ENCODE peak calls at places on chromosomes 2 and 18, in nine cellular contexts. One of them, this sample, is unnamed.

GRCh38 chr2:129923265-129924141 is 56.0 kb upstream of the RAB6C start:
- DNase-seq in PC-3: peak
- DNase-seq in A673: peak
- DNase-seq in ovary: no peak
- DNase-seq in uterus: no peak
- DNase-seq in CD8-positive, alpha-beta T cell: no peak
- DNase-seq in hepatocyte: peak
- DNase-seq in adrenal gland: no peak
- DNase-seq in IMR-90: peak
- DNase-seq in this sample: no peak

GRCh38 chr2:233288663-233289062 is 19.0 kb upstream of the SAG start:
- DNase-seq in hepatocyte: no peak
- DNase-seq in IMR-90: no peak
- DNase-seq in ovary: no peak
- DNase-seq in PC-3: no peak
- DNase-seq in CD8-positive, alpha-beta T cell: no peak
- DNase-seq in adrenal gland: no peak
- DNase-seq in uterus: no peak
- DNase-seq in A673: peak
- DNase-seq in this sample: no peak

GRCh38 chr2:1614564-1614963 is 129.8 kb downstream of the PXDN start:
- DNase-seq in A673: peak
- DNase-seq in adrenal gland: no peak
- DNase-seq in CD8-positive, alpha-beta T cell: no peak
- DNase-seq in hepatocyte: no peak
- DNase-seq in ovary: no peak
- DNase-seq in IMR-90: no peak
- DNase-seq in PC-3: no peak
- DNase-seq in uterus: no peak
- DNase-seq in this sample: no peak

GRCh38 chr18:72013512-72013911 is 530.6 kb downstream of the CBLN2 start:
- DNase-seq in PC-3: peak
- DNase-seq in hepatocyte: no peak
- DNase-seq in adrenal gland: no peak
- DNase-seq in IMR-90: no peak
- DNase-seq in A673: no peak
- DNase-seq in ovary: no peak
- DNase-seq in CD8-positive, alpha-beta T cell: no peak
- DNase-seq in uterus: no peak
- DNase-seq in this sample: no peak

GRCh38 chr2:62304429-62305417 is 108.8 kb downstream of the B3GNT2 start:
- DNase-seq in uterus: peak
- DNase-seq in PC-3: peak
- DNase-seq in CD8-positive, alpha-beta T cell: peak
- DNase-seq in A673: peak
- DNase-seq in adrenal gland: peak
- DNase-seq in IMR-90: peak
- DNase-seq in hepatocyte: peak
- DNase-seq in ovary: peak
- DNase-seq in this sample: peak

GRCh38 chr2:216632952-216633615 is at the start of gene IGFBP2:
- DNase-seq in IMR-90: peak
- DNase-seq in A673: peak
- DNase-seq in adrenal gland: peak
- DNase-seq in uterus: peak
- DNase-seq in ovary: peak
- DNase-seq in hepatocyte: peak
- DNase-seq in CD8-positive, alpha-beta T cell: no peak
- DNase-seq in PC-3: peak
- DNase-seq in this sample: no peak

GRCh38 chr18:63297678-63298392 is 21.7 kb downstream of the BCL2 start:
- DNase-seq in uterus: no peak
- DNase-seq in hepatocyte: no peak
- DNase-seq in CD8-positive, alpha-beta T cell: no peak
- DNase-seq in adrenal gland: no peak
- DNase-seq in IMR-90: no peak
- DNase-seq in PC-3: no peak
- DNase-seq in ovary: peak
- DNase-seq in A673: no peak
- DNase-seq in this sample: no peak

GRCh38 chr2:207746131-207746530 is 23.6 kb downstream of the FZD5 start:
- DNase-seq in uterus: peak
- DNase-seq in CD8-positive, alpha-beta T cell: peak
- DNase-seq in PC-3: peak
- DNase-seq in IMR-90: peak
- DNase-seq in ovary: peak
- DNase-seq in hepatocyte: peak
- DNase-seq in A673: peak
- DNase-seq in adrenal gland: peak
- DNase-seq in this sample: peak

GRCh38 chr2:189074496-189074895 is 100.3 kb downstream of the COL3A1 start:
- DNase-seq in adrenal gland: no peak
- DNase-seq in IMR-90: no peak
- DNase-seq in ovary: no peak
- DNase-seq in uterus: no peak
- DNase-seq in A673: peak
- DNase-seq in PC-3: no peak
- DNase-seq in hepatocyte: no peak
- DNase-seq in CD8-positive, alpha-beta T cell: no peak
- DNase-seq in this sample: no peak

GRCh38 chr18:44840053-44840826 is 159.6 kb downstream of the SETBP1 start:
- DNase-seq in PC-3: no peak
- DNase-seq in ovary: peak
- DNase-seq in IMR-90: no peak
- DNase-seq in uterus: peak
- DNase-seq in adrenal gland: no peak
- DNase-seq in A673: no peak
- DNase-seq in hepatocyte: no peak
- DNase-seq in CD8-positive, alpha-beta T cell: no peak
- DNase-seq in this sample: no peak

GRCh38 chr2:138087761-138088602 is 123.7 kb downstream of the HNMT start:
- DNase-seq in hepatocyte: no peak
- DNase-seq in uterus: no peak
- DNase-seq in A673: peak
- DNase-seq in PC-3: peak
- DNase-seq in IMR-90: no peak
- DNase-seq in ovary: no peak
- DNase-seq in adrenal gland: no peak
- DNase-seq in CD8-positive, alpha-beta T cell: no peak
- DNase-seq in this sample: no peak

DNA sequence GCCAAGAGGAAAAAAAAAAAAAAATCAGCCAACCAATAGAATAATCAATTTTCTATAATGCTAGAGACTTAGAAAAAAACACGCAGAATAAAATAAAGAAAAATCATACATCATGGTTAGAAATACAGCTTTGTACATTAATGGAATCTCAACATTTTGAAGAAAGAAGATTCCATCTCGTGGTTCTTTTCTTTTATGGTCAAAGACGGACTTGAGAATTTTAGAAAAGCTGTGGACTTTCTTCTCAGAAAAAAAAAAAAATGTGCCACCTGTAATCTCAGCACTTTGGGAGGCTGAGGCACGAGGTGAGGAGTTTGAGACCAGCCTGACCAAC is 41.8 kb upstream of the ATIC start:
- DNase-seq in PC-3: no peak
- DNase-seq in IMR-90: no peak
- DNase-seq in ovary: no peak
- DNase-seq in adrenal gland: no peak
- DNase-seq in uterus: no peak
- DNase-seq in A673: no peak
- DNase-seq in CD8-positive, alpha-beta T cell: no peak
- DNase-seq in hepatocyte: no peak
- DNase-seq in this sample: no peak
- TF ChIP-seq CTCF in PC-3: no peak
- TF ChIP-seq CTCF in IMR-90: no peak
- TF ChIP-seq CTCF in ovary: no peak
- TF ChIP-seq CTCF in adrenal gland: no peak
- TF ChIP-seq CTCF in uterus: no peak
- TF ChIP-seq CTCF in A673: no peak
- TF ChIP-seq CTCF in CD8-positive, alpha-beta T cell: peak
- TF ChIP-seq CTCF in hepatocyte: no peak
- TF ChIP-seq CTCF in this sample: no peak

DNA sequence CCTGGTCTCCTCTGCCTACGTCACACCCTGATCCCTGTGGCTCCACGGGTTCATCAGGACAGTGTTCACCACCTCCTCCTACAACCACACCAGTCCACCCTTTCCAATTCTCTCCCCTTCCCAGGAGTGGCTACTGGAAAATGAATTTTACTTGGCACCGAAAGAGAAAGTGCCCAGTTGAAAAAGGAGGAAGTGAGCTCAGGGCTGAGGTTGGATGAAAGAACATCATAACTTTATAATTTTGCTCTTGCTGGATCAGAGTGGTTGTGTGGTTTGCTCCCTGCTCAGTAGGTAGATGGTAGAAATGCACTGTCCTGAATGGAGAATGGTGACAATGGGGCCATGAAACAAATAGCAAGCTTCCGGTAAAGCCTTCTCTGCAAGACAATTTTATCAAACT is 140.3 kb upstream of the DDX18 start:
- DNase-seq in IMR-90: no peak
- DNase-seq in CD8-positive, alpha-beta T cell: no peak
- DNase-seq in uterus: no peak
- DNase-seq in PC-3: no peak
- DNase-seq in ovary: no peak
- DNase-seq in hepatocyte: no peak
- DNase-seq in adrenal gland: no peak
- DNase-seq in A673: no peak
- DNase-seq in this sample: no peak
- H3K4me3 ChIP-seq in IMR-90: no peak
- H3K4me3 ChIP-seq in CD8-positive, alpha-beta T cell: no peak
- H3K4me3 ChIP-seq in uterus: no peak
- H3K4me3 ChIP-seq in PC-3: no peak
- H3K4me3 ChIP-seq in ovary: no peak
- H3K4me3 ChIP-seq in hepatocyte: no peak
- H3K4me3 ChIP-seq in adrenal gland: no peak
- H3K4me3 ChIP-seq in A673: no peak
- H3K4me3 ChIP-seq in this sample: no peak

GRCh38 chr2:19548116-19548515 is 189.7 kb upstream of the OSR1 start:
- DNase-seq in ovary: no peak
- DNase-seq in hepatocyte: no peak
- DNase-seq in IMR-90: no peak
- DNase-seq in CD8-positive, alpha-beta T cell: no peak
- DNase-seq in adrenal gland: no peak
- DNase-seq in A673: no peak
- DNase-seq in PC-3: no peak
- DNase-seq in uterus: no peak
- DNase-seq in this sample: no peak

GRCh38 chr2:19547321-19547720 is 188.9 kb upstream of the OSR1 start:
- DNase-seq in CD8-positive, alpha-beta T cell: no peak
- DNase-seq in hepatocyte: no peak
- DNase-seq in PC-3: no peak
- DNase-seq in uterus: no peak
- DNase-seq in IMR-90: peak
- DNase-seq in adrenal gland: no peak
- DNase-seq in ovary: no peak
- DNase-seq in A673: no peak
- DNase-seq in this sample: no peak

GRCh38 chr2:19543271-19544019 is 185.0 kb upstream of the OSR1 start:
- DNase-seq in uterus: no peak
- DNase-seq in CD8-positive, alpha-beta T cell: no peak
- DNase-seq in ovary: no peak
- DNase-seq in IMR-90: peak
- DNase-seq in hepatocyte: no peak
- DNase-seq in adrenal gland: no peak
- DNase-seq in A673: no peak
- DNase-seq in PC-3: peak
- DNase-seq in this sample: no peak

GRCh38 chr2:19544020-19544383 is 185.6 kb upstream of the OSR1 start:
- DNase-seq in ovary: no peak
- DNase-seq in adrenal gland: no peak
- DNase-seq in PC-3: no peak
- DNase-seq in CD8-positive, alpha-beta T cell: no peak
- DNase-seq in IMR-90: no peak
- DNase-seq in uterus: no peak
- DNase-seq in hepatocyte: no peak
- DNase-seq in A673: no peak
- DNase-seq in this sample: no peak

GRCh38 chr2:19545507-19545906 is 187.1 kb upstream of the OSR1 start:
- DNase-seq in PC-3: no peak
- DNase-seq in CD8-positive, alpha-beta T cell: no peak
- DNase-seq in IMR-90: no peak
- DNase-seq in adrenal gland: no peak
- DNase-seq in uterus: no peak
- DNase-seq in A673: peak
- DNase-seq in hepatocyte: no peak
- DNase-seq in ovary: no peak
- DNase-seq in this sample: no peak
- TF ChIP-seq CTCF in PC-3: no peak
- TF ChIP-seq CTCF in CD8-positive, alpha-beta T cell: no peak
- TF ChIP-seq CTCF in IMR-90: no peak
- TF ChIP-seq CTCF in adrenal gland: no peak
- TF ChIP-seq CTCF in uterus: no peak
- TF ChIP-seq CTCF in A673: peak
- TF ChIP-seq CTCF in hepatocyte: no peak
- TF ChIP-seq CTCF in ovary: no peak
- TF ChIP-seq CTCF in this sample: peak

GRCh38 chr2:237591379-237591881 is 896 bp upstream of the RAB17 start:
- DNase-seq in ovary: peak
- DNase-seq in CD8-positive, alpha-beta T cell: no peak
- DNase-seq in uterus: no peak
- DNase-seq in A673: no peak
- DNase-seq in PC-3: peak
- DNase-seq in IMR-90: no peak
- DNase-seq in hepatocyte: no peak
- DNase-seq in adrenal gland: no peak
- DNase-seq in this sample: no peak

GRCh38 chr2:237593036-237593435 is 2.5 kb upstream of the RAB17 start:
- DNase-seq in ovary: peak
- DNase-seq in adrenal gland: no peak
- DNase-seq in hepatocyte: no peak
- DNase-seq in uterus: no peak
- DNase-seq in PC-3: no peak
- DNase-seq in A673: no peak
- DNase-seq in IMR-90: no peak
- DNase-seq in CD8-positive, alpha-beta T cell: no peak
- DNase-seq in this sample: no peak

GRCh38 chr2:237590272-237591020 is at the start of gene RAB17:
- DNase-seq in hepatocyte: peak
- DNase-seq in uterus: no peak
- DNase-seq in ovary: peak
- DNase-seq in A673: no peak
- DNase-seq in IMR-90: peak
- DNase-seq in PC-3: peak
- DNase-seq in CD8-positive, alpha-beta T cell: no peak
- DNase-seq in adrenal gland: peak
- DNase-seq in this sample: no peak

GRCh38 chr2:237592425-237592980 is 2.0 kb upstream of the RAB17 start:
- DNase-seq in adrenal gland: no peak
- DNase-seq in A673: no peak
- DNase-seq in CD8-positive, alpha-beta T cell: no peak
- DNase-seq in ovary: peak
- DNase-seq in IMR-90: no peak
- DNase-seq in hepatocyte: no peak
- DNase-seq in uterus: no peak
- DNase-seq in PC-3: no peak
- DNase-seq in this sample: no peak

DNA sequence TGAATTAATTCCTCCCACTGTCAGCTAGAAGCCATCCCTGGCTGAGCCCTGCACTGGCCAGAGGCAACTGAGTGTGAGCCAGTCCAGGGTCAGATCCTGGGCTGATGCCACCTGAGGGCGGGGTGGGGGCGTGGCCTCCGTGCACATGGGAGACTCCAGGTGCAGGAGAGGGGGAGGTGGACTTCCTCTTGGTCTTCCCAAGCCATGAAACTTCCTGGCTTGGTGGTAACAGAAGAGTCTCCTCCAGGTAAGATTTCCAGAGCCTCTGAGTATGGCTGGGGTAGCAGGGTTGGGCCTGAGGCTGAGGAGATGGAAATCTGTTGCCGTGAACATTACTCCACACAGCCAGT is 462 bp upstream of the RAB17 start:
- DNase-seq in uterus: no peak
- DNase-seq in IMR-90: no peak
- DNase-seq in A673: no peak
- DNase-seq in ovary: peak
- DNase-seq in hepatocyte: peak
- DNase-seq in PC-3: peak
- DNase-seq in CD8-positive, alpha-beta T cell: no peak
- DNase-seq in adrenal gland: no peak
- DNase-seq in this sample: no peak
- H3K4me3 ChIP-seq in uterus: no peak
- H3K4me3 ChIP-seq in IMR-90: no peak
- H3K4me3 ChIP-seq in A673: no peak
- H3K4me3 ChIP-seq in ovary: no peak
- H3K4me3 ChIP-seq in hepatocyte: no peak
- H3K4me3 ChIP-seq in PC-3: peak
- H3K4me3 ChIP-seq in CD8-positive, alpha-beta T cell: no peak
- H3K4me3 ChIP-seq in adrenal gland: no peak
- H3K4me3 ChIP-seq in this sample: no peak

This sample was measured in GM06990.